ENCODE peak calls at places on chromosome 14, in ten cellular contexts. V is fibroblast of lung; A is aorta; T is stimulated activated CD4-positive, alpha-beta T cell treated with anti-CD3 and anti-CD28 coated beads, TNF-alpha, amount 100 ng/mL, for 24 hours; C is CD4-positive, alpha-beta T cell; M is activated CD8-positive, alpha-beta memory T cell treated with anti-CD3 and anti-CD28 coated beads for 48 hours; X is NCI-H748 treated with DMSO at 0.1 percent for 48 hours; Y is colonic mucosa; G is hepatocyte; D is ACHN. J is an unnamed sample.

GRCh38 chr14:61026523-61026922 is 45.5 kb downstream of the SLC38A6 start:
- DNase-seq in V (no peak), A (no peak), T (no peak), C (no peak), M (no peak), X (no peak), Y (no peak), G (no peak), D (no peak), J (no peak)

GRCh38 chr14:67515386-67516079 is 17.6 kb upstream of the PLEKHH1 start:
- DNase-seq in V (peak), A (no peak), T (no peak), C (peak), M (no peak), X (no peak), Y (peak), G (no peak), D (no peak), J (no peak)

GRCh38 chr14:100523536-100524025 is 63.6 kb downstream of the BEGAIN start:
- DNase-seq in V (no peak), A (no peak), T (no peak), C (no peak), M (no peak), X (no peak), Y (peak), G (no peak), D (no peak), J (no peak)

GRCh38 chr14:96660667-96661066 is 136.5 kb upstream of the VRK1 start:
- DNase-seq in V (no peak), A (no peak), T (no peak), C (no peak), M (no peak), X (no peak), Y (no peak), G (no peak), D (no peak), J (no peak)

GRCh38 chr14:44961151-44961729 is 507 bp downstream of the KLHL28 start:
- DNase-seq in V (peak), A (peak), T (peak), C (peak), M (peak), X (peak), Y (peak), G (peak), D (peak), J (peak)

GRCh38 chr14:34098045-34098984 is 147.4 kb upstream of the EGLN3 start:
- DNase-seq in V (peak), A (no peak), T (no peak), C (no peak), M (no peak), X (no peak), Y (peak), G (peak), D (peak), J (peak)

GRCh38 chr14:24888532-24888931 is 161.4 kb downstream of the STXBP6 start:
- DNase-seq in V (no peak), A (no peak), T (no peak), C (no peak), M (no peak), X (no peak), Y (no peak), G (peak), D (no peak), J (no peak)

GRCh38 chr14:100263141-100263540 is 24.2 kb downstream of the YY1 start:
- DNase-seq in V (peak), A (no peak), T (no peak), C (no peak), M (no peak), X (no peak), Y (no peak), G (peak), D (no peak), J (no peak)

GRCh38 chr14:98408713-98409112 is 863.3 kb downstream of the BCL11B start:
- DNase-seq in V (no peak), A (no peak), T (no peak), C (no peak), M (no peak), X (no peak), Y (no peak), G (no peak), D (no peak), J (no peak)

GRCh38 chr14:95440496-95440895 is 76.0 kb downstream of the SYNE3 start:
- DNase-seq in V (no peak), A (no peak), T (no peak), C (no peak), M (no peak), X (no peak), Y (no peak), G (no peak), D (no peak), J (no peak)

GRCh38 chr14:90658541-90658967 is 157.7 kb downstream of the TTC7B start:
- DNase-seq in V (peak), A (no peak), T (no peak), C (no peak), M (no peak), X (no peak), Y (no peak), G (no peak), D (no peak), J (no peak)

GRCh38 chr14:78358631-78359030 is 188.5 kb downstream of the NRXN3 start:
- DNase-seq in V (peak), A (no peak), T (no peak), C (no peak), M (no peak), X (no peak), Y (no peak), G (no peak), D (no peak), J (no peak)

GRCh38 chr14:102363182-102363952 is 626 bp downstream of the TECPR2 start:
- DNase-seq in V (peak), A (peak), T (no peak), C (no peak), M (peak), X (peak), Y (no peak), G (peak), D (peak), J (peak)

GRCh38 chr14:70716958-70717357 is 75.2 kb downstream of the TTC9 start:
- DNase-seq in V (no peak), A (no peak), T (no peak), C (no peak), M (no peak), X (no peak), Y (no peak), G (no peak), D (no peak), J (no peak)

GRCh38 chr14:28766505-28767238 is at the start of gene FOXG1:
- DNase-seq in V (peak), A (no peak), T (no peak), C (no peak), M (no peak), X (peak), Y (no peak), G (no peak), D (no peak), J (no peak)

J was measured in NCI-H460.